ENCODE peak calls at places on chromosomes 2 and 18, in nine cellular contexts. A is activated CD4-positive, alpha-beta T cell treated with anti-CD3 and anti-CD28 coated beads, Interleukin-2, amount 50 U/mL, for 48 hours; I is stimulated activated CD4-positive, alpha-beta T cell treated with anti-CD3 and anti-CD28 coated beads, Interleukin-1b, Interleukin-23, amount 100 ng/mL, for 48 hours; H is ELR; J is GM12864; P is AG09309; L is fibroblast of the conjunctiva; V is MCF 10A; O is NCI-H510A treated with DMSO at 0.1 percent for 48 hours. E is an unnamed sample.

GRCh38 chr2:28688784-28689183 is 62.8 kb upstream of the PPP1CB start:
- DNase-seq in A (no peak), I (no peak), H (no peak), J (no peak), P (no peak), L (no peak), V (no peak), O (no peak), E (no peak)

GRCh38 chr2:241579281-241579680 is 20.7 kb downstream of the BOK start:
- DNase-seq in A (no peak), I (no peak), H (no peak), J (no peak), P (no peak), L (no peak), V (no peak), O (no peak), E (no peak)

GRCh38 chr2:168256448-168256847 is 9.1 kb upstream of the STK39 start:
- DNase-seq in A (no peak), I (no peak), H (no peak), J (no peak), P (no peak), L (no peak), V (no peak), O (peak), E (no peak)

GRCh38 chr2:88016948-88017779 is 817 bp upstream of the RNU2-63P start:
- DNase-seq in A (no peak), I (peak), H (no peak), J (peak), P (no peak), L (peak), V (peak), O (no peak), E (peak)

GRCh38 chr2:150143087-150143536 is 344.4 kb downstream of the RND3 start:
- DNase-seq in A (no peak), I (no peak), H (peak), J (no peak), P (no peak), L (no peak), V (peak), O (no peak), E (no peak)

GRCh38 chr2:113277474-113278072 is 1.1 kb downstream of the PAX8 start:
- DNase-seq in A (no peak), I (no peak), H (no peak), J (no peak), P (no peak), L (no peak), V (no peak), O (no peak), E (peak)

GRCh38 chr2:62972601-62973000 is 78.0 kb upstream of the OTX1 start:
- DNase-seq in A (no peak), I (no peak), H (no peak), J (no peak), P (no peak), L (no peak), V (no peak), O (no peak), E (no peak)

GRCh38 chr2:137888845-137889244 is 75.4 kb upstream of the HNMT start:
- DNase-seq in A (no peak), I (no peak), H (peak), J (no peak), P (no peak), L (no peak), V (peak), O (peak), E (no peak)

GRCh38 chr18:7840445-7840844 is 273.3 kb downstream of the PTPRM start:
- DNase-seq in A (no peak), I (no peak), H (peak), J (no peak), P (no peak), L (no peak), V (no peak), O (no peak), E (no peak)

GRCh38 chr2:171490577-171490976 is 31.7 kb upstream of the CYBRD1 start:
- DNase-seq in A (no peak), I (no peak), H (no peak), J (no peak), P (no peak), L (no peak), V (peak), O (no peak), E (no peak)

GRCh38 chr18:79738565-79739439 is 58.9 kb upstream of the KCNG2 start:
- DNase-seq in A (no peak), I (no peak), H (no peak), J (no peak), P (peak), L (no peak), V (no peak), O (no peak), E (no peak)

GRCh38 chr18:23776306-23776705 is 87.1 kb downstream of the LAMA3 start:
- DNase-seq in A (no peak), I (no peak), H (no peak), J (no peak), P (no peak), L (no peak), V (no peak), O (no peak), E (no peak)

GRCh38 chr18:51617167-51617566 is 419.7 kb upstream of the MEX3C start:
- DNase-seq in A (no peak), I (no peak), H (peak), J (no peak), P (no peak), L (no peak), V (peak), O (no peak), E (no peak)

GRCh38 chr2:26068602-26069298 is 34.9 kb downstream of the RAB10 start:
- DNase-seq in A (no peak), I (peak), H (peak), J (peak), P (peak), L (peak), V (peak), O (no peak), E (peak)

GRCh38 chr2:26184555-26185303 is 11.8 kb downstream of the GAREM2 start:
- DNase-seq in A (peak), I (peak), H (no peak), J (peak), P (peak), L (peak), V (no peak), O (no peak), E (peak)